ENCODE peak calls at places on chromosomes 7 and 10, in six cellular contexts. R, D, U, S, N and W are unnamed samples.
A peak's percentile ranks its signal among the peaks of the same experiment; 100 is the strongest.

GRCh38 chr7:24821045-24821853 is 64.0 kb upstream of the GSDME start:
- DNase-seq in N (peak; percentile 96), D (peak; percentile 68), U (peak; percentile 92), R (peak; percentile 64), S (no peak), W (peak; percentile 58)

GRCh38 chr7:19327011-19327410 is 181.8 kb upstream of the FERD3L start:
- DNase-seq in U (no peak), S (no peak), R (no peak), N (no peak), D (no peak), W (no peak)

GRCh38 chr10:77377678-77378352 is 259.8 kb downstream of the KCNMA1 start:
- DNase-seq in S (peak; percentile 34), D (no peak), U (no peak), N (no peak), R (no peak), W (no peak)

GRCh38 chr10:11035318-11035920 is 17.7 kb downstream of the CELF2 start:
- DNase-seq in D (no peak), U (peak; percentile 57), N (peak; percentile 90), S (peak; percentile 59), R (peak; percentile 56), W (peak; percentile 77)

GRCh38 chr7:65980478-65981250 is 1.3 kb downstream of the GUSB start:
- DNase-seq in R (peak; percentile 37), N (peak; percentile 30), D (peak; percentile 24), U (peak; percentile 72), S (peak; percentile 9), W (peak; percentile 72)

GRCh38 chr7:68213838-68214237 is 1217.2 kb downstream of the TYW1 start:
- DNase-seq in D (no peak), U (no peak), R (no peak), S (no peak), N (no peak), W (no peak)

GRCh38 chr10:96651998-96652431 is 65.2 kb upstream of the TM9SF3 start:
- DNase-seq in S (no peak), N (no peak), U (no peak), R (no peak), D (no peak), W (no peak)

GRCh38 chr7:39951156-39951942 is 1.3 kb downstream of the CDK13 start:
- DNase-seq in N (peak; percentile 74), U (peak; percentile 75), R (peak; percentile 41), D (peak; percentile 51), S (peak; percentile 85), W (peak; percentile 34)

GRCh38 chr10:132250456-132251223 is 57.1 kb downstream of the STK32C start:
- DNase-seq in N (no peak), S (no peak), U (no peak), R (no peak), D (no peak), W (no peak)

GRCh38 chr10:102327002-102327401 is 68.5 kb upstream of the NFKB2 start:
- DNase-seq in R (no peak), U (no peak), D (no peak), S (no peak), N (no peak), W (no peak)

GRCh38 chr10:132331259-132331955 is 586 bp upstream of the LRRC27 start:
- DNase-seq in U (no peak), S (no peak), D (no peak), N (no peak), R (no peak), W (no peak)

GRCh38 chr7:92988051-92988450 is 129.7 kb downstream of the SAMD9 start:
- DNase-seq in U (no peak), R (no peak), S (peak; percentile 54), D (no peak), N (peak; percentile 51), W (no peak)

GRCh38 chr7:17206354-17206905 is 92.0 kb upstream of the AHR start:
- DNase-seq in R (no peak), D (no peak), N (no peak), U (no peak), S (no peak), W (no peak)

GRCh38 chr7:17209101-17209500 is 89.4 kb upstream of the AHR start:
- DNase-seq in U (peak; percentile 56), S (no peak), R (no peak), N (no peak), D (no peak), W (no peak)

GRCh38 chr7:17207220-17207619 is 91.2 kb upstream of the AHR start:
- DNase-seq in U (no peak), D (no peak), N (no peak), R (no peak), S (no peak), W (no peak)

GRCh38 chr7:17211307-17211836 is 87.1 kb upstream of the AHR start:
- DNase-seq in S (no peak), U (no peak), R (no peak), D (no peak), N (no peak), W (no peak)

DNA sequence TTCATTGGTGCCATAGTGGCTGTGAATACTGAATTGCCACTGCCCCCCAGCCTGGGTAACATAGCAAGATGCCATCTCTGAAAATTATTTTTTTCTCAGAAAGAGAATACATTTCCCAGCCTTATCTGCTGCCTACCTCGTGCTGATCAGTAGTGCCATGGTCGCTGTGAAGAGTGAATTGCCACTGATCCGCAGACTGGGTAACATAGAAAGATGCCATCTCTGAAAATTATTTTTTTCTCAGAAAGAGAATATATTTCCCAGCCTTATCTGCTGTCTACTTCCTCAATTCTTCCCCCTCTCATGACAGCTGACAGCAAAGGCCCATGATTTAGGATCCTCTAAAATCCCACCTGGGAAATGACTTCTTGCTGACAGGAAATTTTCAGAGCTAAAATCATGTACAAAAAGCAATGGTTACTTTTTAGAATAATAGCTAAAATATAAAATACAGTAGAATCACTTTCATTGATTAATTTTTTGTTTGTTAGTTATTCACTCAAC is 92.5 kb upstream of the AHR start:
- DNase-seq in D (no peak), U (no peak), N (no peak), R (no peak), S (no peak), W (no peak)
- H3K27ac ChIP-seq in D (no peak overlapping the region), U (no peak overlapping the region), N (no peak overlapping the region), R (no peak overlapping the region), S (no peak overlapping the region), W (no peak overlapping the region)

DNA sequence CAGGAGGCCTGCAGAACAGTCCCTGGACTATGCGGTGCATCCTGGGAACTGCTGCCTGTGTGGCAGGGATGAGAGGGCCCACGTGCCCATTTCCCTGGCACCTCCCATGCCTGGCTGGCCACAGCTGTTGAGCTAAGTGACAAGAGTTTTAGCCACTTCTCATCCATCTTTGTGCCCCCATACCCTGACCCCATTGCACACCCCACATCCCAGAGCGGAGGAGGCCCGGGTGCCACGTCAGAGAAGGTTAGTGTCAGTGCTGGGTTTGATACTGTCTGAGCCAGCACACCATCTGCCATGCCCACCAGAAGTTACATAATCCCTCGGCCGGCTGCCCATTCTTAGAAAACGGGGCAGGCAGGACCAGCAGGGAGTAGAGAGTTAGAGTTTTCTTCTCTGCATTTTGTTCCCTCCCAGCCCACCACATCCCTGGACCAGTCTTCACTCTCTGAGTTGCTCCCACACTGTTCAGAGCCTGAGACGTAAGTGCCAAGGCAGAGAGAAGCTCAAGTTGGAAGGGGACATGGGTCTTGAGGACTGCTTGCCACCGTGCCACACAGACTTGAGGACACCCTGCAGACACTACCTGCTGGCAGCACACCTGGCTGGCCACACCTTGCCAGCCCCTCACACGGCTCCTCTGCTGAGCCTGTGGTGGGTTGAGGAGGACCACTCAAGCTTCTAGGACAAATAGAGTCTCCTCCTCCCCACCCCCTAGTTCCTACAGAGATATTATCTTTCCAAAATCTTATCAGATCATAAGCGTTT is 13.1 kb downstream of the UNC5B start:
- DNase-seq in U (no peak), R (no peak), S (no peak), D (no peak), N (no peak), W (peak; percentile 21)
- H3K27ac ChIP-seq in U (no peak overlapping the region), R (no peak overlapping the region), S (no peak overlapping the region), D (no peak overlapping the region), N (no peak overlapping the region), W (no peak overlapping the region)

GRCh38 chr7:156639426-156640256 is 933 bp upstream of the RNF32 start:
- DNase-seq in R (no peak), N (peak; percentile 44), D (no peak), U (no peak), S (peak; percentile 53), W (no peak)
- H3K27ac ChIP-seq in R (peak overlapping the region; percentile 80), N (no peak overlapping the region), D (no peak overlapping the region), U (no peak overlapping the region), S (no peak overlapping the region), W (peak overlapping the region; percentile 36)

GRCh38 chr7:103344453-103345149 is at the start of gene DNAJC2:
- DNase-seq in S (peak; percentile 96), N (peak; percentile 97), R (peak; percentile 81), U (peak; percentile 92), D (peak; percentile 77), W (peak; percentile 91)

GRCh38 chr7:103343758-103344452 is 662 bp downstream of the DNAJC2 start:
- DNase-seq in U (peak; percentile 31), D (peak; percentile 3), S (peak; percentile 55), R (no peak), N (peak; percentile 72), W (no peak)

GRCh38 chr7:103347507-103348267 is at the start of gene PSMC2:
- DNase-seq in S (peak; percentile 94), R (peak; percentile 64), U (peak; percentile 89), N (peak; percentile 93), D (peak; percentile 70), W (peak; percentile 81)

GRCh38 chr7:103348959-103349358 is 1.5 kb downstream of the PSMC2 start:
- DNase-seq in S (no peak), U (no peak), R (no peak), N (no peak), D (no peak), W (no peak)

DNA sequence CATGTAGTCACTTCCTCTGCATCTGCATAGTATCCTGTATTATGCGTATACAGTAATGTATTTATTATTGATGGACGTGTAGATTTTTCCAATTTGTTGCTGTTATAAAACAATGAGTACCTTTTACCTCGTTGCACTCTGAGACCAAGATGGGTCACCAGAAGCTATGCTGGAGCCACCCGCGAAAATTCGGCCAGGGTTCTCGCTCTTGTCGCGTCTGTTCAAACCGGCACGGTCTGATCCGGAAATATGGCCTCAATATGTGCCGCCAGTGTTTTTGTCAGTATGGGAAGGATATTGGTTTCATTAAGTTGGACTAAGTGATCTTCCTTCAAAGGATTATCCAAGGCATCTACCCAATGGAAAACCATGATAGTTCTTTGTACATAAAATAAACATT is 1.0 kb downstream of the PSMC2 start:
- DNase-seq in N (peak; percentile 23), R (no peak), U (no peak), D (no peak), S (no peak), W (no peak)
- H3K27ac ChIP-seq in N (peak overlapping the region; percentile 88), R (peak overlapping the region; percentile 92), U (no peak overlapping the region), D (no peak overlapping the region), S (no peak overlapping the region), W (peak overlapping the region; percentile 94)